ENCODE peak calls at places on chromosome 17, in six cellular contexts. P is GM23248; D is endothelial cell of umbilical vein; O is HCT116; K is effector memory CD4-positive, alpha-beta T cell; W is Karpas-422. Z is an unnamed sample. For H3K27me3, the result is how much of the 10 kb centered on the place peaks cover.

GRCh38 chr17:76734080-76734840 is 2.9 kb downstream of the SRSF2 start:
- DNase-seq in P (peak), D (peak), O (no peak), K (no peak), W (peak), Z (no peak)

GRCh38 chr17:21129023-21129681 is 2.4 kb downstream of the DHRS7B start:
- DNase-seq in P (peak), D (peak), O (no peak), K (no peak), W (no peak), Z (no peak)

GRCh38 chr17:18187816-18188761 is 4.5 kb downstream of the ALKBH5 start:
- DNase-seq in P (peak), D (peak), O (no peak), K (no peak), W (no peak), Z (no peak)

GRCh38 chr17:65022751-65023421 is 33.7 kb downstream of the GNA13 start:
- DNase-seq in P (peak), D (peak), O (peak), K (no peak), W (no peak), Z (no peak)

GRCh38 chr17:36728030-36728991 is 126.9 kb downstream of the MRM1 start:
- DNase-seq in P (no peak), D (no peak), O (no peak), K (no peak), W (no peak), Z (no peak)

GRCh38 chr17:51869387-51869786 is 289.1 kb downstream of the CA10 start:
- DNase-seq in P (peak), D (no peak), O (no peak), K (no peak), W (peak), Z (no peak)

GRCh38 chr17:78154903-78155811 is 9.0 kb downstream of the C17orf99 start:
- DNase-seq in P (no peak), D (no peak), O (no peak), K (no peak), W (no peak), Z (no peak)

GRCh38 chr17:77959216-77959925 is 868 bp downstream of the TNRC6C start:
- DNase-seq in P (peak), D (no peak), O (no peak), K (peak), W (no peak), Z (no peak)

GRCh38 chr17:82843904-82844640 is 4.2 kb upstream of the ZNF750 start:
- DNase-seq in P (no peak), D (no peak), O (no peak), K (no peak), W (no peak), Z (no peak)

GRCh38 chr17:14318109-14318905 is 17.4 kb downstream of the HS3ST3B1 start:
- DNase-seq in P (no peak), D (no peak), O (no peak), K (no peak), W (no peak), Z (no peak)

GRCh38 chr17:66222772-66223350 is 6.4 kb downstream of the APOH start:
- DNase-seq in P (no peak), D (no peak), O (no peak), K (no peak), W (no peak), Z (no peak)

GRCh38 chr17:5241861-5242671 is 7.4 kb upstream of the SCIMP start:
- DNase-seq in P (no peak), D (peak), O (no peak), K (no peak), W (peak), Z (no peak)

GRCh38 chr17:51397361-51398127 is 137.2 kb downstream of the UTP18 start:
- DNase-seq in P (peak), D (no peak), O (peak), K (no peak), W (no peak), Z (no peak)

GRCh38 chr17:1179635-1180433 is at the start of gene ABR:
- DNase-seq in P (peak), D (peak), O (no peak), K (peak), W (peak), Z (no peak)

GRCh38 chr17:70137451-70138230 is 31.7 kb upstream of the KCNJ2 start:
- DNase-seq in P (peak), D (peak), O (no peak), K (no peak), W (peak), Z (no peak)

GRCh38 chr17:62109378-62109902 is 44.4 kb upstream of the MED13 start:
- DNase-seq in P (peak), D (peak), O (peak), K (no peak), W (peak), Z (peak)

GRCh38 chr17:7839890-7840260 is 5.9 kb downstream of the KDM6B start:
- DNase-seq in P (peak), D (no peak), O (no peak), K (no peak), W (peak), Z (no peak)

GRCh38 chr17:56994009-56994792 is 16.3 kb downstream of the SCPEP1 start:
- DNase-seq in P (peak), D (no peak), O (no peak), K (no peak), W (no peak), Z (no peak)

DNA sequence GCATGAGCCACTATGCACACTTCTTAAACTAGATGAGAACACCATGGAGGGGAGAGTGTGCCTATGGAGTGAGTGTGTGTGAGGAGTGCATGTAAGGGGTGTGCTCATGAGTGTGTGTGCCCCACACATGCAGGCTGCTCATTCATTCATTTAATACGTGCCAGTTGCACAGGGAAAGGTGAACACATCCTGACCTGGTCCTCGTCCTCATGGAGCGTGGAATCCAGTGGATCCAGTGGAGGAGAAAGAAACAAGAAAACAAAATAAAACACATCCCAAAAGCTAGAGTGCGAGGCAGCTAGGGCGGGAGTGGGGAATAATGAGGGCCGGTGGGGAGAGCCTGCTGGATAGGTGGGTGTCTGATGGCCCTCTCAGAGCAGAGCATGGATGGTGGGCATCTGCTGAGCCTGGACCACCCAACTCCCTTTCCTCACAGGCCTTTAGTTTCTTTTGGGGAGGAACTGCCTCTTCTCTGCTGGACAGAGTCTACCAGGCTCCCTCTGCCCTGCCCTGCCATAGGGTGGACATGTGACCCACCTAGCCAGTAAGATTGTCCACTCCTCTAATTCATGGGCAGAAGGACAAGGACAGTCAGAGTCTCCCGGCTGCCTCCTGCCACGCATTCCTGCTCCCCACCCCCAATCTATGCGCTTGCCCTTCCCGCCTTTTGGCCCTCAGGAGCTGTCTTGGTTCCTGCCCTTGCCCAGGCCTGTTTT is 204.3 kb downstream of the RAB11FIP4 start:
- DNase-seq in P (peak), D (no peak), O (no peak), K (no peak), W (no peak), Z (no peak)
- H3K27ac ChIP-seq in P (peak), D (peak), O (peak), K (no peak), W (no peak), Z (no peak)

DNA sequence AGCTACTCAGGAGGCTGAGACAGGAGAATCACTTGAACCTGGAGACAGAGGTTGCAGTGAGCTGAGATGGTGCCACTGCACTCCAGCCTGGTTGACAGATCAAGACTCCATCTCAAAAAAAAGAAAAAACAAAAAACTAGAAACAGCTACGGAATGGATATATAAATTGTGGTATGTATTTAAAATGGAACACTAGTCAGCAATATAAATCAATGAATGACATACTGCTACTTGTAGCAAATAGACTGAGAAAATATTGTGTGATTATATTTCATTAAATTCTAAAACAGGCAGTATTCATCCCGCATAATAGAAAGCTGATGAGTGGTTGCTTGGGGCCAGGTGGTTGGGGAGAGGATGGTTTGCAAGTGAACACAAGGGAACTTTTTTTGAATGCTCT is 261.7 kb downstream of the BCAS3 start:
- DNase-seq in P (no peak), D (no peak), O (no peak), K (no peak), W (no peak), Z (no peak)
- H3K27me3 ChIP-seq in P (under half), D (under half), O (under half), K (under half), W (under half), Z (under half)

GRCh38 chr17:29181226-29181625 is 1.0 kb upstream of the MYO18A start:
- DNase-seq in P (no peak), D (no peak), O (no peak), K (no peak), W (no peak), Z (no peak)
- H3K27ac ChIP-seq in P (no peak), D (no peak), O (peak), K (no peak), W (no peak), Z (no peak)

GRCh38 chr17:43543300-43543699 is 2.8 kb downstream of the ETV4 start:
- DNase-seq in P (no peak), D (no peak), O (no peak), K (no peak), W (no peak), Z (no peak)
- H3K27me3 ChIP-seq in P (under half), D (under half), O (under half), K (under half), W (under half), Z (under half)

GRCh38 chr17:58996968-58997367 is 109.7 kb downstream of the TRIM37 start:
- DNase-seq in P (no peak), D (no peak), O (no peak), K (no peak), W (no peak), Z (no peak)

GRCh38 chr17:59001158-59001814 is 105.4 kb downstream of the TRIM37 start:
- DNase-seq in P (peak), D (peak), O (no peak), K (peak), W (peak), Z (peak)

GRCh38 chr17:58997756-58998553 is 108.7 kb downstream of the TRIM37 start:
- DNase-seq in P (peak), D (no peak), O (no peak), K (no peak), W (no peak), Z (no peak)

GRCh38 chr17:59000022-59000421 is 106.7 kb downstream of the TRIM37 start:
- DNase-seq in P (no peak), D (no peak), O (no peak), K (no peak), W (no peak), Z (no peak)

DNA sequence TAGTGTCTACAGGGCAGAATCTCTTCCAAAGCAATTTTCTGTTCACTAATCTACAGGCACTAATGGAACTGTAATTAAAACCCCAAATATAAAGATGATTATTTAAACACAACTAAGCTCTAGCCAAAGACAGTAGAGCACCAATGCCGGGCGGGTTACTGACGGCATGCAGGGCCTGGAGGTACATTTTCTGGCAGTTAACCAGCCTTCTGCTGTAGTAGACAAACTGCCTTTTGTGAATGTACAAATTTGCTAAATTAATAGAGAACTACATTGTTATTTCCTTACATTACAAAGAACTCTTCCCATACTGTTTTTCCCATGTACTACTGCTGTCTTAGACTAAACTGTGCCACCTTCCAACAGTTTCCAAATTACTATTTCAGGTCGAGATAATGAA is 107.8 kb downstream of the TRIM37 start:
- DNase-seq in P (no peak), D (no peak), O (no peak), K (no peak), W (no peak), Z (no peak)
- H3K27ac ChIP-seq in P (no peak), D (no peak), O (no peak), K (no peak), W (no peak), Z (no peak)

GRCh38 chr17:79547586-79547985 is 63.3 kb downstream of the RBFOX3 start:
- DNase-seq in P (no peak), D (no peak), O (no peak), K (no peak), W (no peak), Z (no peak)
- H3K27me3 ChIP-seq in P (under half), D (under half), O (under half), K (under half), W (under half), Z (under half)

GRCh38 chr17:63381101-63381729 is 64.9 kb downstream of the CYB561 start:
- DNase-seq in P (peak), D (no peak), O (no peak), K (no peak), W (no peak), Z (no peak)

GRCh38 chr17:63376949-63377348 is 69.2 kb downstream of the CYB561 start:
- DNase-seq in P (no peak), D (no peak), O (no peak), K (no peak), W (no peak), Z (no peak)

GRCh38 chr17:63378411-63379076 is 67.6 kb downstream of the CYB561 start:
- DNase-seq in P (no peak), D (no peak), O (no peak), K (no peak), W (no peak), Z (no peak)

GRCh38 chr17:63382826-63383225 is 63.3 kb downstream of the CYB561 start:
- DNase-seq in P (peak), D (no peak), O (no peak), K (no peak), W (no peak), Z (no peak)

GRCh38 chr17:63382136-63382535 is 64.0 kb downstream of the CYB561 start:
- DNase-seq in P (peak), D (peak), O (no peak), K (no peak), W (no peak), Z (no peak)
- H3K27ac ChIP-seq in P (no peak), D (no peak), O (no peak), K (no peak), W (no peak), Z (no peak)

DNA sequence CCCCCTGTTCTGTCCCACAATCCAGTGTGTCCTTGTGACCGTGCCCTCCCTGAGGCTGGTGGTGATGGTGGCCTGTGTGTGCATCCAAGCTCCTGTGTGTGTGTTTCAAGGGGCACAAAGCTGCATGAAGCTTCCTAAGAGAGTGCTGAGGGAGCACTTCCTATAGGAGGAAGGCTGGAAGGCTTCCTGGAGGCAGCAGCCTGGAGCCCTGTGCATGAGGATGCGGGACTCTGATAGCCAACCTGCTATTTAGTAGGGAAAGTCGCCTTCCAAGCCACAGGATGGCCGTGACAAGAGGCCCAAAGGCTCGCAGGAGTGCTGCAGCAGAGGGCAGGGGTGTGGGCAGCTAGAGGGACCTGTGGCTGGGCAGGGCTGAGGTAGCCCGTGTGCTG is 8.3 kb downstream of the MYO15B start:
- DNase-seq in P (no peak), D (no peak), O (no peak), K (no peak), W (no peak), Z (no peak)
- H3K27me3 ChIP-seq in P (under half), D (under half), O (under half), K (under half), W (under half), Z (under half)

GRCh38 chr17:31414590-31414918 is 23.1 kb downstream of the RAB11FIP4 start:
- DNase-seq in P (no peak), D (no peak), O (no peak), K (no peak), W (no peak), Z (no peak)

GRCh38 chr17:31415004-31415454 is 23.6 kb downstream of the RAB11FIP4 start:
- DNase-seq in P (no peak), D (no peak), O (no peak), K (no peak), W (no peak), Z (no peak)

GRCh38 chr17:31416503-31416923 is 25.0 kb downstream of the RAB11FIP4 start:
- DNase-seq in P (no peak), D (no peak), O (no peak), K (no peak), W (no peak), Z (no peak)

GRCh38 chr17:31417051-31417792 is 25.7 kb downstream of the RAB11FIP4 start:
- DNase-seq in P (no peak), D (no peak), O (no peak), K (no peak), W (no peak), Z (no peak)

DNA sequence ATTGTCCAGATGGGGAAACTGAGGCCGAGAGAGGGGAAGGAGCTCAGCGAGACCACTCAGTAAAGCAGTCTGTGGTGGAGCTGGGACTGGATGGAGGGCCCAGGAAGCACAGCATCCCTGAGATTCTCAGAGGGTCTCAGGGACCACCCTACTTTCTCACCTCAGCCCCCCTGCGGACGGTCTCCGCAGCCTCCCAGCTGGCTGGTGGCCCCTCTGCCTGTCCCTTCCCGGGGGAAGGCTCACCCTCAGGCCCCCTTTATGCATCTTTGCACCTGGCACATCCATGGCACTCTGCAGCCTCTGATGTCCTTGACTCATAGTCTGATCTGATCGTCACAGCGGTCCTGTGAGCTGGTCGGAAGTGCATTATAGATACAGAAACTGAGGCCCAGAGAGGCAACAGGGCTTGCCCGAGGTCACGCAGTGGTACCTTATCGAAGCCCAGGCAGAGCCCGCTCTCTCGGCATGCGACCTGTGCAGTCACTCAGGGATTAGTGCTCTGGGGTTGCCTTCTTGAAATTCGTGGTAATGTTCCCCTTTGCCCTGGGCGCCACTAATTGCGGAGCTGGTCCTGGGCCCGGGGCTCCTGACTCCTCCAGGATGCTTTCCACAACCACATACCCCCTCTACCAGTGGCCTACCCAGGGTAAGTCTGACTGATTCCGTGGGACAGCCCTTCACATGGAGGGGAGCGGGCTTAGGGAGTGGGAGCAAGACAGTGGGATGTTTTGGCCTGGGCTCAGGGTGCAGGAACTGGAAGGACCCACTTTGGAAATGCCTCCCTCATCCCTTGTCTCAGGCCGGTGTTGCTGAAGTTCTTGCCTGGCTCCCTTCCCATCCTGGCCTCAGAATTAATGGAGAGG is 24.4 kb downstream of the RAB11FIP4 start:
- DNase-seq in P (no peak), D (no peak), O (no peak), K (no peak), W (no peak), Z (no peak)
- H3K27ac ChIP-seq in P (no peak), D (no peak), O (no peak), K (no peak), W (no peak), Z (no peak)

GRCh38 chr17:48307814-48308411 is 122.1 kb downstream of the SKAP1 start:
- DNase-seq in P (peak), D (peak), O (peak), K (peak), W (peak), Z (peak)

GRCh38 chr17:48308591-48308990 is 121.4 kb downstream of the SKAP1 start:
- DNase-seq in P (no peak), D (no peak), O (no peak), K (no peak), W (no peak), Z (no peak)

GRCh38 chr17:48311324-48311723 is 118.7 kb downstream of the SKAP1 start:
- DNase-seq in P (no peak), D (no peak), O (no peak), K (no peak), W (no peak), Z (no peak)

GRCh38 chr17:48310748-48311213 is 119.2 kb downstream of the SKAP1 start:
- DNase-seq in P (no peak), D (no peak), O (no peak), K (no peak), W (no peak), Z (no peak)

GRCh38 chr17:48307222-48307621 is 122.8 kb downstream of the SKAP1 start:
- DNase-seq in P (no peak), D (no peak), O (no peak), K (no peak), W (no peak), Z (no peak)
- H3K27me3 ChIP-seq in P (half or more), D (under half), O (under half), K (under half), W (under half), Z (under half)